ENCODE peak calls at places on chromosome 1, in ten cellular contexts. One of them, this sample, is unnamed.

GRCh38 chr1:35605882-35606182 is 32.7 kb downstream of the TFAP2E start:
- DNase-seq in neural crest cell: no peak
- DNase-seq in body of pancreas: no peak
- DNase-seq in anterior cingulate cortex: no peak
- DNase-seq in NCI-H2171: no peak
- DNase-seq in AG08395: peak; percentile 28
- DNase-seq in AG04449: peak; percentile 7
- DNase-seq in heart left ventricle: no peak
- DNase-seq in cardiac muscle cell: peak; percentile 27
- DNase-seq in HFFc6: peak; percentile 73
- DNase-seq in this sample: no peak

GRCh38 chr1:41343790-41344679 is 17.2 kb upstream of the FOXO6 start:
- DNase-seq in neural crest cell: no peak
- DNase-seq in body of pancreas: no peak
- DNase-seq in anterior cingulate cortex: no peak
- DNase-seq in NCI-H2171: no peak
- DNase-seq in AG08395: no peak
- DNase-seq in AG04449: no peak
- DNase-seq in heart left ventricle: peak; percentile 5
- DNase-seq in cardiac muscle cell: no peak
- DNase-seq in HFFc6: no peak
- DNase-seq in this sample: no peak

GRCh38 chr1:24970926-24971530 is 41.0 kb upstream of the RUNX3 start:
- DNase-seq in neural crest cell: no peak
- DNase-seq in body of pancreas: no peak
- DNase-seq in anterior cingulate cortex: no peak
- DNase-seq in NCI-H2171: no peak
- DNase-seq in AG08395: no peak
- DNase-seq in AG04449: no peak
- DNase-seq in heart left ventricle: no peak
- DNase-seq in cardiac muscle cell: peak; percentile 5
- DNase-seq in HFFc6: no peak
- DNase-seq in this sample: no peak

GRCh38 chr1:2451744-2452582 is 24.1 kb upstream of the PLCH2 start:
- DNase-seq in neural crest cell: no peak
- DNase-seq in body of pancreas: no peak
- DNase-seq in anterior cingulate cortex: no peak
- DNase-seq in NCI-H2171: peak; percentile 60
- DNase-seq in AG08395: peak; percentile 92
- DNase-seq in AG04449: peak; percentile 74
- DNase-seq in heart left ventricle: no peak
- DNase-seq in cardiac muscle cell: peak; percentile 24
- DNase-seq in HFFc6: peak; percentile 90
- DNase-seq in this sample: no peak

GRCh38 chr1:50917128-50917795 is 42.8 kb downstream of the FAF1 start:
- DNase-seq in neural crest cell: no peak
- DNase-seq in body of pancreas: no peak
- DNase-seq in anterior cingulate cortex: no peak
- DNase-seq in NCI-H2171: no peak
- DNase-seq in AG08395: no peak
- DNase-seq in AG04449: no peak
- DNase-seq in heart left ventricle: no peak
- DNase-seq in cardiac muscle cell: no peak
- DNase-seq in HFFc6: no peak
- DNase-seq in this sample: no peak

GRCh38 chr1:94247146-94248094 is 10.0 kb upstream of the ARHGAP29 start:
- DNase-seq in neural crest cell: peak; percentile 70
- DNase-seq in body of pancreas: peak; percentile 87
- DNase-seq in anterior cingulate cortex: no peak
- DNase-seq in NCI-H2171: no peak
- DNase-seq in AG08395: peak; percentile 76
- DNase-seq in AG04449: no peak
- DNase-seq in heart left ventricle: peak; percentile 88
- DNase-seq in cardiac muscle cell: peak; percentile 80
- DNase-seq in HFFc6: peak; percentile 38
- DNase-seq in this sample: peak; percentile 90

GRCh38 chr1:175152006-175152652 is 40.4 kb downstream of the KIAA0040 start:
- DNase-seq in neural crest cell: peak; percentile 68
- DNase-seq in body of pancreas: peak; percentile 60
- DNase-seq in anterior cingulate cortex: no peak
- DNase-seq in NCI-H2171: no peak
- DNase-seq in AG08395: peak; percentile 67
- DNase-seq in AG04449: no peak
- DNase-seq in heart left ventricle: peak; percentile 61
- DNase-seq in cardiac muscle cell: peak; percentile 51
- DNase-seq in HFFc6: peak; percentile 21
- DNase-seq in this sample: peak; percentile 67

GRCh38 chr1:159161001-159161718 is 10.3 kb upstream of the CADM3 start:
- DNase-seq in neural crest cell: peak; percentile 74
- DNase-seq in body of pancreas: peak; percentile 82
- DNase-seq in anterior cingulate cortex: no peak
- DNase-seq in NCI-H2171: peak; percentile 25
- DNase-seq in AG08395: peak; percentile 85
- DNase-seq in AG04449: peak; percentile 63
- DNase-seq in heart left ventricle: peak; percentile 67
- DNase-seq in cardiac muscle cell: peak; percentile 91
- DNase-seq in HFFc6: peak; percentile 89
- DNase-seq in this sample: peak; percentile 80

GRCh38 chr1:47644216-47644581 is 206.4 kb downstream of the FOXD2 start:
- DNase-seq in neural crest cell: no peak
- DNase-seq in body of pancreas: no peak
- DNase-seq in anterior cingulate cortex: no peak
- DNase-seq in NCI-H2171: no peak
- DNase-seq in AG08395: peak; percentile 22
- DNase-seq in AG04449: no peak
- DNase-seq in heart left ventricle: no peak
- DNase-seq in cardiac muscle cell: peak; percentile 28
- DNase-seq in HFFc6: peak; percentile 26
- DNase-seq in this sample: no peak

GRCh38 chr1:79259390-79260336 is 253.1 kb upstream of the ADGRL4 start:
- DNase-seq in neural crest cell: no peak
- DNase-seq in body of pancreas: no peak
- DNase-seq in anterior cingulate cortex: no peak
- DNase-seq in NCI-H2171: no peak
- DNase-seq in AG08395: peak; percentile 58
- DNase-seq in AG04449: peak; percentile 12
- DNase-seq in heart left ventricle: no peak
- DNase-seq in cardiac muscle cell: peak; percentile 67
- DNase-seq in HFFc6: peak; percentile 72
- DNase-seq in this sample: peak; percentile 25

GRCh38 chr1:224668991-224669390 is 52.9 kb downstream of the CNIH3 start:
- DNase-seq in neural crest cell: no peak
- DNase-seq in body of pancreas: peak; percentile 70
- DNase-seq in anterior cingulate cortex: no peak
- DNase-seq in NCI-H2171: no peak
- DNase-seq in AG08395: peak; percentile 4
- DNase-seq in AG04449: no peak
- DNase-seq in heart left ventricle: no peak
- DNase-seq in cardiac muscle cell: no peak
- DNase-seq in HFFc6: no peak
- DNase-seq in this sample: no peak

GRCh38 chr1:183023601-183024351 is 556 bp downstream of the LAMC1 start:
- DNase-seq in neural crest cell: peak; percentile 45
- DNase-seq in body of pancreas: peak; percentile 87
- DNase-seq in anterior cingulate cortex: no peak
- DNase-seq in NCI-H2171: peak; percentile 33
- DNase-seq in AG08395: no peak
- DNase-seq in AG04449: no peak
- DNase-seq in heart left ventricle: peak; percentile 60
- DNase-seq in cardiac muscle cell: peak; percentile 49
- DNase-seq in HFFc6: peak; percentile 43
- DNase-seq in this sample: peak; percentile 91

GRCh38 chr1:174550296-174550695 is 102.5 kb downstream of the GPR52 start:
- DNase-seq in neural crest cell: no peak
- DNase-seq in body of pancreas: no peak
- DNase-seq in anterior cingulate cortex: no peak
- DNase-seq in NCI-H2171: no peak
- DNase-seq in AG08395: no peak
- DNase-seq in AG04449: no peak
- DNase-seq in heart left ventricle: no peak
- DNase-seq in cardiac muscle cell: no peak
- DNase-seq in HFFc6: peak; percentile 16
- DNase-seq in this sample: no peak

GRCh38 chr1:182783068-182783467 is 6.5 kb upstream of the NPL start:
- DNase-seq in neural crest cell: no peak
- DNase-seq in body of pancreas: no peak
- DNase-seq in anterior cingulate cortex: no peak
- DNase-seq in NCI-H2171: no peak
- DNase-seq in AG08395: no peak
- DNase-seq in AG04449: no peak
- DNase-seq in heart left ventricle: no peak
- DNase-seq in cardiac muscle cell: no peak
- DNase-seq in HFFc6: no peak
- DNase-seq in this sample: no peak

GRCh38 chr1:86948212-86948611 is 33.8 kb downstream of the HS2ST1 start:
- DNase-seq in neural crest cell: no peak
- DNase-seq in body of pancreas: no peak
- DNase-seq in anterior cingulate cortex: no peak
- DNase-seq in NCI-H2171: no peak
- DNase-seq in AG08395: no peak
- DNase-seq in AG04449: no peak
- DNase-seq in heart left ventricle: peak; percentile 45
- DNase-seq in cardiac muscle cell: peak; percentile 38
- DNase-seq in HFFc6: no peak
- DNase-seq in this sample: no peak

GRCh38 chr1:59315529-59316433 is 18.9 kb downstream of the FGGY start:
- DNase-seq in neural crest cell: no peak
- DNase-seq in body of pancreas: no peak
- DNase-seq in anterior cingulate cortex: no peak
- DNase-seq in NCI-H2171: no peak
- DNase-seq in AG08395: peak; percentile 25
- DNase-seq in AG04449: no peak
- DNase-seq in heart left ventricle: no peak
- DNase-seq in cardiac muscle cell: no peak
- DNase-seq in HFFc6: no peak
- DNase-seq in this sample: no peak

This sample was measured in HT-29.